ENCODE peak calls at places on chromosomes 4 and X, in seven cellular contexts. E, D, T, P, B, K and I are unnamed samples.

GRCh38 chrX:2242326-2242725 is 258.4 kb downstream of the DHRSX start:
- DNase-seq in E (no peak), D (no peak), T (no peak), P (no peak), B (no peak), K (no peak), I (no peak)

GRCh38 chr4:150476776-150477175 is 105.2 kb upstream of the MAB21L2 start:
- DNase-seq in E (no peak), D (no peak), T (no peak), P (no peak), B (no peak), K (no peak), I (no peak)

GRCh38 chr4:141686146-141686775 is 49.9 kb downstream of the IL15 start:
- DNase-seq in E (peak; percentile 46), D (peak; percentile 59), T (no peak), P (no peak), B (peak; percentile 52), K (no peak), I (no peak)

GRCh38 chrX:139203681-139204575 is 326.6 kb upstream of the F9 start:
- DNase-seq in E (no peak), D (no peak), T (no peak), P (no peak), B (no peak), K (peak; percentile 62), I (no peak)

GRCh38 chr4:163548481-163549243 is 54.2 kb downstream of the TMA16 start:
- DNase-seq in E (peak; percentile 34), D (peak; percentile 78), T (no peak), P (no peak), B (peak; percentile 69), K (peak; percentile 70), I (no peak)

GRCh38 chr4:38154681-38155588 is 194.7 kb downstream of the PTTG2 start:
- DNase-seq in E (peak; percentile 35), D (peak; percentile 52), T (no peak), P (no peak), B (no peak), K (no peak), I (no peak)

GRCh38 chr4:138248058-138248457 is 5.9 kb upstream of the SLC7A11 start:
- DNase-seq in E (no peak), D (peak; percentile 48), T (no peak), P (no peak), B (no peak), K (no peak), I (no peak)

GRCh38 chr4:153465583-153465921 is 608 bp upstream of the TMEM131L start:
- DNase-seq in E (peak; percentile 53), D (peak; percentile 74), T (no peak), P (peak; percentile 84), B (peak; percentile 61), K (peak; percentile 54), I (no peak)

GRCh38 chr4:11635336-11635735 is 206.6 kb upstream of the HS3ST1 start:
- DNase-seq in E (peak; percentile 61), D (peak; percentile 41), T (peak; percentile 61), P (no peak), B (peak; percentile 86), K (no peak), I (no peak)

GRCh38 chr4:155953151-155954117 is at the start of gene CTSO:
- DNase-seq in E (peak; percentile 56), D (peak; percentile 92), T (peak; percentile 64), P (peak; percentile 83), B (peak; percentile 85), K (peak; percentile 71), I (peak; percentile 88)

GRCh38 chr4:128346054-128346716 is 58.6 kb upstream of the PGRMC2 start:
- DNase-seq in E (no peak), D (no peak), T (no peak), P (no peak), B (no peak), K (no peak), I (no peak)

GRCh38 chr4:62533573-62533972 is 1333.4 kb downstream of the ADGRL3 start:
- DNase-seq in E (no peak), D (no peak), T (no peak), P (no peak), B (no peak), K (no peak), I (no peak)

GRCh38 chrX:40552768-40553167 is 28.0 kb upstream of the ATP6AP2 start:
- DNase-seq in E (no peak), D (peak; percentile 19), T (no peak), P (no peak), B (peak; percentile 9), K (peak; percentile 21), I (peak; percentile 38)

GRCh38 chr4:56316011-56316650 is 71.2 kb downstream of the AASDH start:
- DNase-seq in E (no peak), D (no peak), T (no peak), P (no peak), B (no peak), K (no peak), I (no peak)

GRCh38 chr4:126991965-126992364 is 640.8 kb upstream of the INTU start:
- DNase-seq in E (no peak), D (peak; percentile 34), T (no peak), P (no peak), B (peak; percentile 47), K (no peak), I (no peak)

GRCh38 chrX:111168314-111168713 is 72.3 kb downstream of the PAK3 start:
- DNase-seq in E (no peak), D (peak; percentile 0), T (no peak), P (no peak), B (peak; percentile 0), K (peak; percentile 73), I (peak; percentile 63)

GRCh38 chrX:1468250-1468772 is 15.6 kb upstream of the ASMTL start:
- DNase-seq in E (peak; percentile 61), D (no peak), T (no peak), P (peak; percentile 61), B (no peak), K (no peak), I (no peak)

GRCh38 chr4:113645771-113646455 is 115.6 kb downstream of the CAMK2D start:
- DNase-seq in E (peak; percentile 82), D (peak; percentile 39), T (peak; percentile 16), P (no peak), B (peak; percentile 82), K (peak; percentile 11), I (no peak)

GRCh38 chr4:183360161-183360919 is 38.1 kb upstream of the CLDN24 start:
- DNase-seq in E (no peak), D (no peak), T (no peak), P (no peak), B (peak; percentile 23), K (no peak), I (no peak)

GRCh38 chr4:110630621-110631402 is 7.9 kb upstream of the PITX2 start:
- DNase-seq in E (no peak), D (no peak), T (no peak), P (no peak), B (no peak), K (peak; percentile 75), I (no peak)

GRCh38 chr4:52852041-52852440 is 10.1 kb upstream of the RASL11B start:
- DNase-seq in E (no peak), D (no peak), T (no peak), P (no peak), B (no peak), K (no peak), I (no peak)
- TF ChIP-seq CTCF in E (no peak), D (no peak), T (no peak), P (no peak), B (no peak), K (no peak), I (no peak)

DNA sequence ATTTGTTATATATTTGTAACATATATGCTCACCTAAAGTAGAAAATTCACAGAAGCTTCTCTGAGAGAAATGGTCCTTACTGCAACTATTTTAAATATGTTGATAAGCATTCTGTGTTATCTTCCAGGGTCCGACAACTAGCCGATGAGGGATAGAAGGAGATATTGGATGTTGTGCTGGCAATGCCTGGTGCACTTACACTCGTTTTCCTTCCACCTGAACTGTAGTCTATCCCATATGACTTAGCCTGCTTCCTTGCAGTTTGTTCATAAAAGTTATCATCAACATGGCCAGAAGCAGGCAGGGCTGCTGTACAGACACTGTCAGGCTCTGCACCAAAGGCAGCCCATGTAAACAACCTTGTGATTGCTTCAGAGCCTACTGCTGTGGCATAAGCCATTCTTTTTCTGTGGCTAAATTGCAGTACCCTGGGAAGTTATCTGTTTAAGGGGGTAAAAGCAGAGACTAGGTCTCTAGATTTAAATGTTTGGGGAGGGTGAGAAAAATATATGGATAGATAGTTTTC is 1.6 kb downstream of the MAPK10 start:
- DNase-seq in E (no peak), D (peak; percentile 70), T (no peak), P (no peak), B (peak; percentile 47), K (peak; percentile 15), I (no peak)
- H3K27ac ChIP-seq in E (no peak overlapping the region), D (no peak overlapping the region), T (no peak overlapping the region), P (no peak overlapping the region), B (no peak overlapping the region), K (peak overlapping the region; percentile 92), I (no peak overlapping the region)

GRCh38 chrX:131271274-131271673 is 17.8 kb downstream of the IGSF1 start:
- DNase-seq in E (no peak), D (no peak), T (no peak), P (no peak), B (no peak), K (no peak), I (no peak)

GRCh38 chrX:131271826-131272225 is 17.3 kb downstream of the IGSF1 start:
- DNase-seq in E (no peak), D (no peak), T (no peak), P (no peak), B (no peak), K (no peak), I (no peak)

GRCh38 chrX:131273024-131273423 is 16.1 kb downstream of the IGSF1 start:
- DNase-seq in E (no peak), D (no peak), T (no peak), P (no peak), B (no peak), K (no peak), I (no peak)

GRCh38 chrX:131264665-131265064 is 24.4 kb downstream of the IGSF1 start:
- DNase-seq in E (no peak), D (no peak), T (no peak), P (no peak), B (no peak), K (no peak), I (no peak)

GRCh38 chrX:131270085-131270484 is 19.0 kb downstream of the IGSF1 start:
- DNase-seq in E (no peak), D (no peak), T (no peak), P (no peak), B (no peak), K (no peak), I (no peak)
- TF ChIP-seq CTCF in E (no peak), D (no peak), T (no peak), P (no peak), B (no peak), K (no peak), I (no peak)

DNA sequence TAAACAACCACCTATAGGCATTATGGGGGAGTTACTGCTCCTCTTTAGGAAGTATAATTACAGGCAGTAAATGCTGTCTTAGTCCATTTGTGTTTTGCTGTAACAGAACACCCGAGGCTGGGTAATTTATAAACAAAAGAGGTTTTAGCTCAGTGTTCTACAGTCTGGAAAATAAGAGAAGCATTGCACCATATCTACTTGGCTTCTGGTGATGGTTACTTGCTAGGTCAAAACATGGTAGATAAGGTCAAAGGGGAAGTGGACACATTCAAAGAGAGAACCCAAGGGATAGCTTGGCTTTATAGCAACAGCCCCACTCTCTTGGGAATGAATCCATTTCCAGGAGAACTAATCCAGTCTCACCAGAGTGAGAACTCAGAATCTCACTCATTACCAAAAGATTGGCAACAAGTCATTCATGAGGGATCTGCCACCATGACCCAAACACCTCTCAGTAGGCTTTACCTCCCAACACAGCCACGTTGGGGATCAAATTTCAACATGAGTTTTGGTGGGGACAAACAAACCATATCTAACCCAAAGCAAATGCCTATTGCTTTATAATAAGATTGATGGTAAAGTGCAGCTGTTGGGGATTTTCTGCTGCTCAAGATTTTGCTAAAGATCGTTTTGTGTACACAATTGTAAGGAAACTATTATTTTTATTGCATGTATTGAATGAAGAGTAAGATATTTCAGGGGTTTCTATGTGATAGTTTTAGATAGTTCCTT is 32.6 kb downstream of the STAG2 start:
- DNase-seq in E (no peak), D (peak; percentile 52), T (peak; percentile 6), P (no peak), B (peak; percentile 48), K (no peak), I (no peak)
- H3K27ac ChIP-seq in E (no peak overlapping the region), D (no peak overlapping the region), T (no peak overlapping the region), P (no peak overlapping the region), B (peak overlapping the region; percentile 37), K (no peak overlapping the region), I (no peak overlapping the region)